ENCODE peak calls at places on chromosome 13, in four cellular contexts. T, E, Z and S are unnamed samples.

GRCh38 chr13:107459430-107459829 is 755.9 kb downstream of the LIG4 start:
- DNase-seq in T (no peak), E (no peak), Z (no peak), S (no peak)

GRCh38 chr13:50230365-50230978 is 215.2 kb downstream of the KCNRG start:
- DNase-seq in T (peak), E (no peak), Z (no peak), S (no peak)

GRCh38 chr13:80116107-80116506 is 224.8 kb downstream of the SPRY2 start:
- DNase-seq in T (no peak), E (no peak), Z (no peak), S (no peak)

GRCh38 chr13:104181526-104182231 is 1115.5 kb upstream of the SLC10A2 start:
- DNase-seq in Z (no peak), T (no peak), E (no peak), S (no peak)

GRCh38 chr13:86692291-86692690 is 893.1 kb upstream of the SLITRK6 start:
- DNase-seq in T (no peak), Z (no peak), E (no peak), S (no peak)

GRCh38 chr13:50892162-50892944 is 17.2 kb upstream of the RNASEH2B start:
- DNase-seq in E (no peak), T (no peak), Z (no peak), S (no peak)

GRCh38 chr13:40477623-40478608 is 188.5 kb downstream of the FOXO1 start:
- DNase-seq in Z (no peak), E (no peak), T (peak), S (no peak)

GRCh38 chr13:58032676-58033440 is 401.3 kb downstream of the PCDH17 start:
- DNase-seq in Z (no peak), E (no peak), T (no peak), S (no peak)

GRCh38 chr13:64239372-64239771 is 2823.7 kb upstream of the PCDH20 start:
- DNase-seq in T (no peak), E (no peak), Z (no peak), S (no peak)

GRCh38 chr13:97369269-97369893 is 64.6 kb upstream of the RAP2A start:
- DNase-seq in E (no peak), Z (no peak), T (no peak), S (no peak)

GRCh38 chr13:100537486-100537885 is 51.1 kb downstream of the GGACT start:
- DNase-seq in E (no peak), Z (no peak), T (no peak), S (no peak)

GRCh38 chr13:105925496-105925895 is 610.0 kb downstream of the EFNB2 start:
- DNase-seq in E (no peak), Z (no peak), T (no peak), S (no peak)

GRCh38 chr13:27954406-27954851 is 14.7 kb downstream of the CDX2 start:
- DNase-seq in T (no peak), E (no peak), Z (peak), S (no peak)

GRCh38 chr13:97068964-97069815 is 74.9 kb upstream of the OXGR1 start:
- DNase-seq in E (no peak), T (no peak), Z (no peak), S (no peak)

GRCh38 chr13:98476538-98476966 is 100.4 kb downstream of the STK24 start:
- DNase-seq in E (peak), T (no peak), Z (no peak), S (no peak)

GRCh38 chr13:73933795-73934194 is 200.4 kb downstream of the KLF12 start:
- DNase-seq in E (no peak), T (no peak), Z (no peak), S (no peak)

GRCh38 chr13:38301236-38301635 is 48.4 kb upstream of the UFM1 start:
- DNase-seq in Z (no peak), E (no peak), T (no peak), S (no peak)

GRCh38 chr13:40505196-40505595 is 161.2 kb downstream of the FOXO1 start:
- DNase-seq in T (no peak), Z (no peak), E (no peak), S (no peak)

GRCh38 chr13:50914848-50915247 is 5.3 kb downstream of the RNASEH2B start:
- DNase-seq in E (no peak), Z (no peak), T (no peak), S (no peak)

GRCh38 chr13:50366488-50367174 is 351.4 kb downstream of the KCNRG start:
- DNase-seq in E (no peak), T (no peak), Z (peak), S (no peak)

GRCh38 chr13:85582890-85583289 is 216.3 kb downstream of the SLITRK6 start:
- DNase-seq in T (no peak), Z (no peak), E (no peak), S (no peak)

GRCh38 chr13:81275666-81276258 is 934.8 kb upstream of the SPRY2 start:
- DNase-seq in E (peak), Z (no peak), T (no peak), S (no peak)

GRCh38 chr13:104106705-104107393 is 1040.6 kb upstream of the SLC10A2 start:
- DNase-seq in Z (no peak), T (no peak), E (no peak), S (no peak)

GRCh38 chr13:19862511-19863313 is 737 bp downstream of the ZMYM5 start:
- DNase-seq in Z (no peak), E (peak), T (no peak), S (no peak)

GRCh38 chr13:98987275-98987674 is 9.4 kb upstream of the DOCK9 start:
- DNase-seq in Z (no peak), T (no peak), E (no peak), S (no peak)

GRCh38 chr13:19794552-19795143 is 11.9 kb upstream of the PSPC1 start:
- DNase-seq in T (no peak), E (no peak), Z (no peak), S (no peak)

GRCh38 chr13:38990693-38991092 is at the start of gene STOML3:
- DNase-seq in T (no peak), E (no peak), Z (no peak), S (no peak)

GRCh38 chr13:75803175-75803611 is 167.1 kb downstream of the LMO7 start:
- DNase-seq in T (no peak), Z (no peak), E (no peak), S (no peak)

GRCh38 chr13:76884167-76884566 is 2.0 kb downstream of the KCTD12 start:
- DNase-seq in E (no peak), T (no peak), Z (no peak), S (no peak)

GRCh38 chr13:33799950-33800592 is 17.9 kb upstream of the RFC3 start:
- DNase-seq in T (peak), Z (peak), E (no peak), S (no peak)

GRCh38 chr13:88806438-88806837 is 1135.3 kb downstream of the SLITRK5 start:
- DNase-seq in Z (no peak), E (no peak), T (no peak), S (no peak)

GRCh38 chr13:75181906-75182305 is 300.1 kb downstream of the TBC1D4 start:
- DNase-seq in T (no peak), Z (no peak), E (no peak), S (no peak)

GRCh38 chr13:101989798-101990350 is 412.0 kb downstream of the FGF14 start:
- DNase-seq in T (no peak), E (no peak), Z (no peak), S (no peak)

GRCh38 chr13:27319404-27319803 is 48.8 kb downstream of the RASL11A start:
- DNase-seq in E (no peak), Z (no peak), T (no peak), S (no peak)

GRCh38 chr13:28583661-28584091 is 75.3 kb upstream of the POMP start:
- DNase-seq in E (peak), T (no peak), Z (peak), S (no peak)

GRCh38 chr13:38758278-38758677 is 71.4 kb downstream of the FREM2 start:
- DNase-seq in Z (no peak), T (no peak), E (no peak), S (no peak)

GRCh38 chr13:99909836-99910619 is 61.5 kb downstream of the ZIC5 start:
- DNase-seq in T (no peak), E (no peak), Z (no peak), S (no peak)

DNA sequence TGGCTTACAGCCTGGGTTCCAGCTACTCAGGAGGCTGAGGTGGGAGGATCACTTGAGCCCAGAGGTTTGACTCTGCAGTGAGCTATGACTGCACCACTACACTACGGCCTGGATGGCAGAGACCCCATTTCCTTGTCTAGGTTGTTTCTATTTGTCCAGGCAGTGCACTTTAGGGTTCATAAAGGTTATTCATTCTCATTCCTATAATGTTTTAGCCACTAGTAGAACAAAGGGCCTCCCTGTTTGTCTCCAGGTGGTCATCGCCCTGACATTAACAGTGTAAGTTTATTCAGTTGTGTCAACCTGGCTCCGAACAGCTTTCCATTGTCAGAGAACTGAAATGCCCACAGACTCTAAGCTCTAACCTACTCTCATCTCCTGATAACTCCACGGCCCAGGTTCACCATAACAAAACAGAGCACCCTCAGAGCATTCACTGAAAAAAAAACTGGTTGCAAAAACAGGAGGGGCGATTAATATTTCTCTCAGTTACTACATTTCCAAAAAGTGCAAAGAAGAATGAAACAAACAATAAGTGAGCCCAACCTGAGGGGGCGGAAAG is 37.1 kb downstream of the SMAD9 start:
- DNase-seq in E (no peak), T (peak), Z (no peak), S (no peak)
- TF ChIP-seq SIN3A in E (no peak), T (no peak), Z (no peak), S (no peak)

GRCh38 chr13:44011036-44011435 is 131.3 kb downstream of the LACC1 start:
- DNase-seq in E (no peak), Z (no peak), T (no peak), S (no peak)
- TF ChIP-seq SIN3A in E (no peak), Z (no peak), T (no peak), S (no peak)

GRCh38 chr13:48906200-48906599 is 69.5 kb upstream of the FNDC3A start:
- DNase-seq in E (no peak), Z (no peak), T (no peak), S (no peak)
- TF ChIP-seq SIN3A in E (no peak), Z (no peak), T (no peak), S (no peak)

DNA sequence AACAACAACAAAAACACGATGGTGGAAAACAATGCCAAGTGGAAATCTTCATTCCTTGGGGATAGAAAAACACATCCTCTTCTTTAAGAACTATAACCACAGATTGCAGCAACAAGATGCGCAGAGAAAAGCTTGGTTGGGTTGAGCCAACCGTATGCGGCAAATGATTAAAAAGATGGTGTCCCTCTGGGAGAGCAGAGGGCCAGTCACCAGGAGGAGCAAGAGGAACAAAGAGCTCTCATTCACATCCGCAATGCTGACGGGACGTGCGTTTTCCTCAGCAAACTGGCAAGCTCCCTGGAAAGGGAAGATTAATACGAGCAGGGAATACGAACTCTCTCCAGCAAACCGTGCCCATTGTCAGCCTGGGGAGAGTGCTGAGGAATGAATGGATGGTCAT is 141.6 kb downstream of the KATNAL1 start:
- DNase-seq in E (no peak), Z (no peak), T (no peak), S (no peak)
- TF ChIP-seq SIN3A in E (no peak), Z (no peak), T (no peak), S (no peak)

GRCh38 chr13:109400192-109400591 is 386.2 kb downstream of the IRS2 start:
- DNase-seq in T (no peak), E (no peak), Z (no peak), S (no peak)
- TF ChIP-seq SIN3A in T (no peak), E (no peak), Z (no peak), S (no peak)

GRCh38 chr13:68816715-68817114 is 1290.9 kb upstream of the ATXN8OS start:
- DNase-seq in E (peak), T (no peak), Z (no peak), S (no peak)

GRCh38 chr13:68810660-68811059 is 1297.0 kb upstream of the ATXN8OS start:
- DNase-seq in Z (peak), E (peak), T (peak), S (no peak)

GRCh38 chr13:68808456-68808855 is 1299.2 kb upstream of the ATXN8OS start:
- DNase-seq in Z (no peak), E (no peak), T (no peak), S (no peak)

DNA sequence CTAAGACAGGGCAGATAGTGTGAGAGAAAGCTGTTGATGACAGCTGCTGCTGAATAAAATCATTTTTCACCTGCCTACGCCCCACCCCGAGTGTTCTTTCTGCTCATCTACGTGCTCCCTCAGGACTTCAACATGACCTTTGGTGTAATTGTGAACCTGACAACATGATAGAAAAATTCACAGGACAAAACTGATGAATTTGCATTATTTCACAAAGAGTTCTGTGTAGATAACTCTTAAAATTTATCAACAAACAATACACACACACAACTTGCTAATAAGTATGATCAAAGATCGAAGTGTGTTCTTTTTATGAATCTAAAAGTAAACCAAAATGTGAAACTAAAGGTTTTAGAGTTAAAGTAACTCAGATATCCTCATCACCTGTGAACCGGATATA is 1294.2 kb upstream of the ATXN8OS start:
- DNase-seq in T (no peak), E (peak), Z (no peak), S (no peak)
- TF ChIP-seq SIN3A in T (no peak), E (no peak), Z (no peak), S (no peak)

GRCh38 chr13:31675521-31675953 is 63.8 kb upstream of the RXFP2 start:
- DNase-seq in Z (peak), T (no peak), E (no peak), S (no peak)

GRCh38 chr13:31674056-31674455 is 65.3 kb upstream of the RXFP2 start:
- DNase-seq in T (no peak), E (no peak), Z (no peak), S (no peak)

GRCh38 chr13:31670831-31671617 is 68.3 kb upstream of the RXFP2 start:
- DNase-seq in E (no peak), Z (peak), T (no peak), S (no peak)
- TF ChIP-seq SIN3A in E (no peak), Z (no peak), T (no peak), S (no peak)

DNA sequence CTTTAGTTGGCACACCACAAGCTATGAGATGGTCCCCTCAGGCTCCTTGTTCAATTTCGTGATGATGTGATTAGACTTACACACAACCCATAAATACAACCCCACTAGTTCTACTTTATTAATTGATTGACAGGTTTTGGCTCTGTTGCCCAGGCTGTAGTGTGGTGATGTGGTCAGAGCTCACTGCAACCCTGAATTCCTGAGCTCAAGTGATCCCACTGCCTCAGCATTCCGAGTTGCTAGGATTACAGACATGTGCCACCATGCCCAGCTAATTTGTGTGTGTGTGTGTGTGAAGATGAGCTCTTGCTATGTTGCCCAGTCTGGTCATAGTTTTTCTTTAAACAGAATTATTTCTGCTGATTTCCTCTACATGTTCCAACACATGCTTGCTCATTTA is 17.5 kb upstream of the HTR2A start:
- DNase-seq in Z (no peak), T (no peak), E (no peak), S (no peak)
- TF ChIP-seq SIN3A in Z (no peak), T (no peak), E (no peak), S (no peak)

GRCh38 chr13:59408738-59409137 is 755.0 kb downstream of the DIAPH3 start:
- DNase-seq in E (no peak), T (no peak), Z (no peak), S (no peak)
- TF ChIP-seq SIN3A in E (no peak), T (no peak), Z (no peak), S (no peak)

DNA sequence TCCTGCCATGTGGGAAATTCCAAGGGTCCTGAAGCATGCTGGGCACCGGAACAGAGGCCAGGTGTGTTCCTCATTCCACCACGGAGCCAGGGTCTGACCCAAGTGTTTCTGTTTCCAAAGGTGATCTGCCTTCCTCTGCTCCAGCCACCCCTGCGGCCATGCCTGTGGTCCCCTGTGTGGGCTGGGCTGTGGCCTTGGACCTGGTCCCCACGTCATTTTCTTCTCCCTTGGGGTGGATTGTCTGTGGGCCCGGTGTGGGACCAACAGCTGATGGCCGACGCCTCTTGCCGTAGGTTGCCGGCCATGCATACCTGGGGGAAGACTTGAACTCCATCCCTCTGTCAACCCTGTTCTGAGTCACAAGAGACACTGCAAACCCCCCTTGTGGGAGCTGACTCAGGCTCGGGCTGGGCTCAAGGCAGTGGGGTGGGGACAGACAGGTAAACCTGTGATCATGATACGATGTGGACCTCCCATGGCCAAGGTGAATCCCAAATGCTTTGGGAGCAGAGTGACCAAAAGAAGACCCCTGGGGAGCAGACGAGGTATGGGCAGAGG is 35.0 kb downstream of the ATP11A start:
- DNase-seq in E (no peak), T (no peak), Z (no peak), S (no peak)
- TF ChIP-seq SIN3A in E (no peak), T (no peak), Z (no peak), S (no peak)